ENCODE peak calls at places on chromosomes 7 and 10, in seven cellular contexts. V, J, Z, K, D, W and X are unnamed samples.

GRCh38 chr10:53357587-53357986 is 585.0 kb upstream of the MBL2 start:
- DNase-seq in W (no peak), V (no peak), K (no peak), Z (no peak), D (no peak), J (no peak), X (no peak)

GRCh38 chr7:148607151-148607661 is 16.6 kb downstream of the C7orf33 start:
- DNase-seq in V (no peak), K (no peak), Z (no peak), D (no peak), J (no peak), W (no peak), X (no peak)

GRCh38 chr7:29898301-29898700 is 91.3 kb downstream of the SCRN1 start:
- DNase-seq in Z (no peak), D (no peak), W (no peak), J (no peak), V (no peak), K (no peak), X (no peak)

GRCh38 chr7:110803602-110804143 is 287.3 kb upstream of the LRRN3 start:
- DNase-seq in Z (no peak), W (no peak), J (no peak), D (no peak), V (no peak), K (no peak), X (no peak)

GRCh38 chr7:135181929-135182678 is 11.6 kb upstream of the CYREN start:
- DNase-seq in D (no peak), Z (no peak), K (no peak), W (no peak), J (no peak), V (no peak), X (no peak)

GRCh38 chr7:102115181-102115580 is 171.5 kb upstream of the SH2B2 start:
- DNase-seq in D (no peak), Z (no peak), K (no peak), W (no peak), J (no peak), V (no peak), X (no peak)

GRCh38 chr7:1156782-1157535 is 3.0 kb downstream of the ZFAND2A start:
- DNase-seq in W (no peak), V (no peak), K (no peak), D (no peak), Z (no peak), J (peak; percentile 51), X (peak; percentile 68)

GRCh38 chr10:70494536-70494935 is 16.0 kb downstream of the PALD1 start:
- DNase-seq in V (no peak), K (no peak), W (no peak), Z (no peak), D (peak; percentile 70), J (no peak), X (no peak)

GRCh38 chr7:151056286-151057037 is 1.2 kb downstream of the CDK5 start:
- DNase-seq in Z (no peak), K (no peak), W (no peak), V (no peak), J (no peak), D (no peak), X (no peak)

GRCh38 chr10:108877130-108877529 is 1046.2 kb downstream of the XPNPEP1 start:
- DNase-seq in W (no peak), Z (no peak), J (peak; percentile 36), K (no peak), D (no peak), V (no peak), X (no peak)

GRCh38 chr10:47440207-47440606 is 43.7 kb downstream of the ANXA8 start:
- DNase-seq in W (no peak), J (no peak), D (no peak), K (no peak), Z (no peak), V (no peak), X (no peak)

GRCh38 chr10:80681142-80681541 is 143.4 kb downstream of the SH2D4B start:
- DNase-seq in J (no peak), W (no peak), D (no peak), K (no peak), Z (no peak), V (no peak), X (no peak)

GRCh38 chr10:62690703-62691102 is 113.8 kb upstream of the ADO start:
- DNase-seq in W (no peak), V (no peak), K (no peak), J (no peak), D (no peak), Z (no peak), X (no peak)